ENCODE peak calls at places on chromosomes 13 and 19, in ten cellular contexts. One of them, this sample, is unnamed.
A peak's percentile ranks its signal among the peaks of the same experiment; 100 is the strongest.

GRCh38 chr13:104984296-104984818 is 1551.1 kb downstream of the EFNB2 start:
- DNase-seq in fibroblast of pulmonary artery: peak; percentile 65
- DNase-seq in kidney glomerular epithelial cell: peak; percentile 1
- DNase-seq in activated naive CD8-positive, alpha-beta T cell treated with anti-CD3 and anti-CD28 coated beads, Interleukin-2, amount 50 U/mL, for 24 hours: peak; percentile 27
- DNase-seq in NCI-H510A: no peak
- DNase-seq in GM12865: peak; percentile 90
- DNase-seq in small intestine: no peak
- DNase-seq in stimulated activated CD4-positive, alpha-beta T cell treated with anti-CD3 and anti-CD28 coated beads, Interleukin-2, amount 100 ng/mL, for 24 hours: peak; percentile 44
- DNase-seq in A172: peak; percentile 42
- DNase-seq in DMS79: no peak
- DNase-seq in this sample: peak; percentile 4

GRCh38 chr19:19064098-19064722 is 416 bp downstream of the SLC25A42 start:
- DNase-seq in activated naive CD8-positive, alpha-beta T cell treated with anti-CD3 and anti-CD28 coated beads, Interleukin-2, amount 50 U/mL, for 24 hours: no peak
- DNase-seq in small intestine: no peak
- DNase-seq in NCI-H510A: no peak
- DNase-seq in kidney glomerular epithelial cell: no peak
- DNase-seq in fibroblast of pulmonary artery: no peak
- DNase-seq in A172: peak; percentile 15
- DNase-seq in GM12865: peak; percentile 28
- DNase-seq in DMS79: peak; percentile 44
- DNase-seq in stimulated activated CD4-positive, alpha-beta T cell treated with anti-CD3 and anti-CD28 coated beads, Interleukin-2, amount 100 ng/mL, for 24 hours: no peak
- DNase-seq in this sample: no peak

GRCh38 chr13:32234914-32235313 is 80.2 kb downstream of the ZAR1L start:
- DNase-seq in activated naive CD8-positive, alpha-beta T cell treated with anti-CD3 and anti-CD28 coated beads, Interleukin-2, amount 50 U/mL, for 24 hours: no peak
- DNase-seq in small intestine: no peak
- DNase-seq in NCI-H510A: no peak
- DNase-seq in kidney glomerular epithelial cell: no peak
- DNase-seq in DMS79: no peak
- DNase-seq in GM12865: no peak
- DNase-seq in stimulated activated CD4-positive, alpha-beta T cell treated with anti-CD3 and anti-CD28 coated beads, Interleukin-2, amount 100 ng/mL, for 24 hours: no peak
- DNase-seq in fibroblast of pulmonary artery: peak; percentile 1
- DNase-seq in A172: no peak
- DNase-seq in this sample: no peak

GRCh38 chr19:35306473-35307246 is 14.7 kb downstream of the MAG start:
- DNase-seq in fibroblast of pulmonary artery: no peak
- DNase-seq in NCI-H510A: no peak
- DNase-seq in small intestine: no peak
- DNase-seq in GM12865: peak; percentile 50
- DNase-seq in kidney glomerular epithelial cell: no peak
- DNase-seq in activated naive CD8-positive, alpha-beta T cell treated with anti-CD3 and anti-CD28 coated beads, Interleukin-2, amount 50 U/mL, for 24 hours: no peak
- DNase-seq in A172: peak; percentile 28
- DNase-seq in DMS79: peak; percentile 5
- DNase-seq in stimulated activated CD4-positive, alpha-beta T cell treated with anti-CD3 and anti-CD28 coated beads, Interleukin-2, amount 100 ng/mL, for 24 hours: no peak
- DNase-seq in this sample: no peak

GRCh38 chr13:99380921-99381645 is 73.9 kb upstream of the GPR183 start:
- DNase-seq in stimulated activated CD4-positive, alpha-beta T cell treated with anti-CD3 and anti-CD28 coated beads, Interleukin-2, amount 100 ng/mL, for 24 hours: peak; percentile 73
- DNase-seq in activated naive CD8-positive, alpha-beta T cell treated with anti-CD3 and anti-CD28 coated beads, Interleukin-2, amount 50 U/mL, for 24 hours: peak; percentile 65
- DNase-seq in DMS79: no peak
- DNase-seq in small intestine: no peak
- DNase-seq in A172: no peak
- DNase-seq in GM12865: peak; percentile 92
- DNase-seq in fibroblast of pulmonary artery: no peak
- DNase-seq in kidney glomerular epithelial cell: peak; percentile 41
- DNase-seq in NCI-H510A: no peak
- DNase-seq in this sample: peak; percentile 70

GRCh38 chr19:38656171-38656981 is 8.9 kb downstream of the ACTN4 start:
- DNase-seq in small intestine: no peak
- DNase-seq in activated naive CD8-positive, alpha-beta T cell treated with anti-CD3 and anti-CD28 coated beads, Interleukin-2, amount 50 U/mL, for 24 hours: no peak
- DNase-seq in NCI-H510A: no peak
- DNase-seq in fibroblast of pulmonary artery: peak; percentile 93
- DNase-seq in A172: no peak
- DNase-seq in DMS79: no peak
- DNase-seq in kidney glomerular epithelial cell: no peak
- DNase-seq in GM12865: no peak
- DNase-seq in stimulated activated CD4-positive, alpha-beta T cell treated with anti-CD3 and anti-CD28 coated beads, Interleukin-2, amount 100 ng/mL, for 24 hours: peak; percentile 32
- DNase-seq in this sample: peak; percentile 33

GRCh38 chr19:18776736-18777135 is 14.4 kb downstream of the COMP start:
- DNase-seq in A172: no peak
- DNase-seq in stimulated activated CD4-positive, alpha-beta T cell treated with anti-CD3 and anti-CD28 coated beads, Interleukin-2, amount 100 ng/mL, for 24 hours: no peak
- DNase-seq in kidney glomerular epithelial cell: no peak
- DNase-seq in fibroblast of pulmonary artery: peak; percentile 13
- DNase-seq in GM12865: no peak
- DNase-seq in small intestine: no peak
- DNase-seq in NCI-H510A: no peak
- DNase-seq in activated naive CD8-positive, alpha-beta T cell treated with anti-CD3 and anti-CD28 coated beads, Interleukin-2, amount 50 U/mL, for 24 hours: no peak
- DNase-seq in DMS79: no peak
- DNase-seq in this sample: no peak

GRCh38 chr13:26951581-26952177 is 191.1 kb upstream of the GPR12 start:
- DNase-seq in DMS79: no peak
- DNase-seq in stimulated activated CD4-positive, alpha-beta T cell treated with anti-CD3 and anti-CD28 coated beads, Interleukin-2, amount 100 ng/mL, for 24 hours: no peak
- DNase-seq in GM12865: no peak
- DNase-seq in A172: no peak
- DNase-seq in activated naive CD8-positive, alpha-beta T cell treated with anti-CD3 and anti-CD28 coated beads, Interleukin-2, amount 50 U/mL, for 24 hours: no peak
- DNase-seq in kidney glomerular epithelial cell: no peak
- DNase-seq in fibroblast of pulmonary artery: no peak
- DNase-seq in NCI-H510A: no peak
- DNase-seq in small intestine: peak; percentile 99
- DNase-seq in this sample: no peak

GRCh38 chr13:114231886-114232285 is 2.8 kb upstream of the CDC16 start:
- DNase-seq in stimulated activated CD4-positive, alpha-beta T cell treated with anti-CD3 and anti-CD28 coated beads, Interleukin-2, amount 100 ng/mL, for 24 hours: no peak
- DNase-seq in DMS79: no peak
- DNase-seq in GM12865: no peak
- DNase-seq in A172: no peak
- DNase-seq in kidney glomerular epithelial cell: no peak
- DNase-seq in small intestine: no peak
- DNase-seq in activated naive CD8-positive, alpha-beta T cell treated with anti-CD3 and anti-CD28 coated beads, Interleukin-2, amount 50 U/mL, for 24 hours: no peak
- DNase-seq in NCI-H510A: no peak
- DNase-seq in fibroblast of pulmonary artery: no peak
- DNase-seq in this sample: no peak

GRCh38 chr19:50669319-50670101 is 20.3 kb downstream of the C19orf81 start:
- DNase-seq in activated naive CD8-positive, alpha-beta T cell treated with anti-CD3 and anti-CD28 coated beads, Interleukin-2, amount 50 U/mL, for 24 hours: peak; percentile 64
- DNase-seq in fibroblast of pulmonary artery: peak; percentile 54
- DNase-seq in NCI-H510A: no peak
- DNase-seq in GM12865: peak; percentile 21
- DNase-seq in kidney glomerular epithelial cell: no peak
- DNase-seq in small intestine: peak; percentile 10
- DNase-seq in DMS79: no peak
- DNase-seq in stimulated activated CD4-positive, alpha-beta T cell treated with anti-CD3 and anti-CD28 coated beads, Interleukin-2, amount 100 ng/mL, for 24 hours: peak; percentile 63
- DNase-seq in A172: peak; percentile 35
- DNase-seq in this sample: peak; percentile 35

GRCh38 chr19:48632692-48633147 is 4.5 kb downstream of the DBP start:
- DNase-seq in activated naive CD8-positive, alpha-beta T cell treated with anti-CD3 and anti-CD28 coated beads, Interleukin-2, amount 50 U/mL, for 24 hours: no peak
- DNase-seq in A172: no peak
- DNase-seq in stimulated activated CD4-positive, alpha-beta T cell treated with anti-CD3 and anti-CD28 coated beads, Interleukin-2, amount 100 ng/mL, for 24 hours: no peak
- DNase-seq in DMS79: no peak
- DNase-seq in small intestine: peak; percentile 67
- DNase-seq in fibroblast of pulmonary artery: peak; percentile 53
- DNase-seq in GM12865: no peak
- DNase-seq in kidney glomerular epithelial cell: peak; percentile 14
- DNase-seq in NCI-H510A: no peak
- DNase-seq in this sample: no peak

GRCh38 chr19:10320602-10321416 is 5.0 kb upstream of the FDX2 start:
- DNase-seq in kidney glomerular epithelial cell: no peak
- DNase-seq in stimulated activated CD4-positive, alpha-beta T cell treated with anti-CD3 and anti-CD28 coated beads, Interleukin-2, amount 100 ng/mL, for 24 hours: no peak
- DNase-seq in A172: no peak
- DNase-seq in fibroblast of pulmonary artery: no peak
- DNase-seq in DMS79: no peak
- DNase-seq in small intestine: no peak
- DNase-seq in activated naive CD8-positive, alpha-beta T cell treated with anti-CD3 and anti-CD28 coated beads, Interleukin-2, amount 50 U/mL, for 24 hours: no peak
- DNase-seq in GM12865: no peak
- DNase-seq in NCI-H510A: no peak
- DNase-seq in this sample: no peak

GRCh38 chr19:55390461-55390880 is 4.7 kb downstream of the RPL28 start:
- DNase-seq in fibroblast of pulmonary artery: no peak
- DNase-seq in GM12865: no peak
- DNase-seq in stimulated activated CD4-positive, alpha-beta T cell treated with anti-CD3 and anti-CD28 coated beads, Interleukin-2, amount 100 ng/mL, for 24 hours: peak; percentile 39
- DNase-seq in activated naive CD8-positive, alpha-beta T cell treated with anti-CD3 and anti-CD28 coated beads, Interleukin-2, amount 50 U/mL, for 24 hours: no peak
- DNase-seq in small intestine: no peak
- DNase-seq in DMS79: no peak
- DNase-seq in A172: peak; percentile 62
- DNase-seq in NCI-H510A: no peak
- DNase-seq in kidney glomerular epithelial cell: no peak
- DNase-seq in this sample: no peak

GRCh38 chr13:94558721-94559120 is 37.2 kb downstream of the TGDS start:
- DNase-seq in fibroblast of pulmonary artery: no peak
- DNase-seq in NCI-H510A: no peak
- DNase-seq in A172: peak; percentile 42
- DNase-seq in DMS79: no peak
- DNase-seq in stimulated activated CD4-positive, alpha-beta T cell treated with anti-CD3 and anti-CD28 coated beads, Interleukin-2, amount 100 ng/mL, for 24 hours: no peak
- DNase-seq in kidney glomerular epithelial cell: no peak
- DNase-seq in small intestine: peak; percentile 7
- DNase-seq in GM12865: no peak
- DNase-seq in activated naive CD8-positive, alpha-beta T cell treated with anti-CD3 and anti-CD28 coated beads, Interleukin-2, amount 50 U/mL, for 24 hours: no peak
- DNase-seq in this sample: no peak

GRCh38 chr13:20131057-20131832 is 29.6 kb downstream of the GJA3 start:
- DNase-seq in NCI-H510A: no peak
- DNase-seq in activated naive CD8-positive, alpha-beta T cell treated with anti-CD3 and anti-CD28 coated beads, Interleukin-2, amount 50 U/mL, for 24 hours: no peak
- DNase-seq in fibroblast of pulmonary artery: no peak
- DNase-seq in stimulated activated CD4-positive, alpha-beta T cell treated with anti-CD3 and anti-CD28 coated beads, Interleukin-2, amount 100 ng/mL, for 24 hours: no peak
- DNase-seq in DMS79: no peak
- DNase-seq in GM12865: no peak
- DNase-seq in small intestine: no peak
- DNase-seq in kidney glomerular epithelial cell: no peak
- DNase-seq in A172: no peak
- DNase-seq in this sample: no peak

GRCh38 chr13:27960362-27961226 is 8.5 kb downstream of the CDX2 start:
- DNase-seq in DMS79: no peak
- DNase-seq in activated naive CD8-positive, alpha-beta T cell treated with anti-CD3 and anti-CD28 coated beads, Interleukin-2, amount 50 U/mL, for 24 hours: peak; percentile 58
- DNase-seq in small intestine: peak; percentile 97
- DNase-seq in fibroblast of pulmonary artery: peak; percentile 31
- DNase-seq in A172: peak; percentile 4
- DNase-seq in stimulated activated CD4-positive, alpha-beta T cell treated with anti-CD3 and anti-CD28 coated beads, Interleukin-2, amount 100 ng/mL, for 24 hours: peak; percentile 61
- DNase-seq in GM12865: peak; percentile 45
- DNase-seq in NCI-H510A: peak; percentile 46
- DNase-seq in kidney glomerular epithelial cell: peak; percentile 12
- DNase-seq in this sample: peak; percentile 15

GRCh38 chr13:52830946-52831345 is 17.5 kb downstream of the PCDH8 start:
- DNase-seq in activated naive CD8-positive, alpha-beta T cell treated with anti-CD3 and anti-CD28 coated beads, Interleukin-2, amount 50 U/mL, for 24 hours: no peak
- DNase-seq in NCI-H510A: no peak
- DNase-seq in stimulated activated CD4-positive, alpha-beta T cell treated with anti-CD3 and anti-CD28 coated beads, Interleukin-2, amount 100 ng/mL, for 24 hours: no peak
- DNase-seq in fibroblast of pulmonary artery: no peak
- DNase-seq in small intestine: no peak
- DNase-seq in kidney glomerular epithelial cell: peak; percentile 45
- DNase-seq in GM12865: no peak
- DNase-seq in DMS79: no peak
- DNase-seq in A172: peak; percentile 69
- DNase-seq in this sample: no peak

GRCh38 chr13:94248454-94249233 is 230.8 kb downstream of the DCT start:
- DNase-seq in DMS79: no peak
- DNase-seq in small intestine: no peak
- DNase-seq in stimulated activated CD4-positive, alpha-beta T cell treated with anti-CD3 and anti-CD28 coated beads, Interleukin-2, amount 100 ng/mL, for 24 hours: no peak
- DNase-seq in A172: peak; percentile 28
- DNase-seq in fibroblast of pulmonary artery: no peak
- DNase-seq in kidney glomerular epithelial cell: no peak
- DNase-seq in GM12865: no peak
- DNase-seq in NCI-H510A: no peak
- DNase-seq in activated naive CD8-positive, alpha-beta T cell treated with anti-CD3 and anti-CD28 coated beads, Interleukin-2, amount 50 U/mL, for 24 hours: no peak
- DNase-seq in this sample: no peak

GRCh38 chr13:49791214-49791752 is 1.2 kb downstream of the KPNA3 start:
- DNase-seq in A172: peak; percentile 2
- DNase-seq in kidney glomerular epithelial cell: peak; percentile 30
- DNase-seq in stimulated activated CD4-positive, alpha-beta T cell treated with anti-CD3 and anti-CD28 coated beads, Interleukin-2, amount 100 ng/mL, for 24 hours: peak; percentile 4
- DNase-seq in fibroblast of pulmonary artery: peak; percentile 39
- DNase-seq in NCI-H510A: no peak
- DNase-seq in activated naive CD8-positive, alpha-beta T cell treated with anti-CD3 and anti-CD28 coated beads, Interleukin-2, amount 50 U/mL, for 24 hours: peak; percentile 7
- DNase-seq in DMS79: no peak
- DNase-seq in GM12865: peak; percentile 73
- DNase-seq in small intestine: peak; percentile 72
- DNase-seq in this sample: no peak

GRCh38 chr13:33184530-33184929 is 101.0 kb downstream of the STARD13 start:
- DNase-seq in GM12865: no peak
- DNase-seq in small intestine: no peak
- DNase-seq in activated naive CD8-positive, alpha-beta T cell treated with anti-CD3 and anti-CD28 coated beads, Interleukin-2, amount 50 U/mL, for 24 hours: no peak
- DNase-seq in stimulated activated CD4-positive, alpha-beta T cell treated with anti-CD3 and anti-CD28 coated beads, Interleukin-2, amount 100 ng/mL, for 24 hours: no peak
- DNase-seq in A172: no peak
- DNase-seq in fibroblast of pulmonary artery: no peak
- DNase-seq in kidney glomerular epithelial cell: no peak
- DNase-seq in NCI-H510A: no peak
- DNase-seq in DMS79: no peak
- DNase-seq in this sample: no peak

GRCh38 chr19:19997656-19998268 is 41.5 kb downstream of the ZNF682 start:
- DNase-seq in fibroblast of pulmonary artery: no peak
- DNase-seq in GM12865: peak; percentile 2
- DNase-seq in kidney glomerular epithelial cell: no peak
- DNase-seq in NCI-H510A: no peak
- DNase-seq in small intestine: no peak
- DNase-seq in activated naive CD8-positive, alpha-beta T cell treated with anti-CD3 and anti-CD28 coated beads, Interleukin-2, amount 50 U/mL, for 24 hours: peak; percentile 41
- DNase-seq in stimulated activated CD4-positive, alpha-beta T cell treated with anti-CD3 and anti-CD28 coated beads, Interleukin-2, amount 100 ng/mL, for 24 hours: peak; percentile 56
- DNase-seq in A172: no peak
- DNase-seq in DMS79: no peak
- DNase-seq in this sample: peak; percentile 47

GRCh38 chr13:29059837-29060236 is 239.7 kb downstream of the MTUS2 start:
- DNase-seq in stimulated activated CD4-positive, alpha-beta T cell treated with anti-CD3 and anti-CD28 coated beads, Interleukin-2, amount 100 ng/mL, for 24 hours: no peak
- DNase-seq in GM12865: no peak
- DNase-seq in NCI-H510A: peak; percentile 55
- DNase-seq in DMS79: no peak
- DNase-seq in small intestine: peak; percentile 31
- DNase-seq in activated naive CD8-positive, alpha-beta T cell treated with anti-CD3 and anti-CD28 coated beads, Interleukin-2, amount 50 U/mL, for 24 hours: no peak
- DNase-seq in A172: no peak
- DNase-seq in kidney glomerular epithelial cell: no peak
- DNase-seq in fibroblast of pulmonary artery: no peak
- DNase-seq in this sample: no peak

GRCh38 chr19:52094526-52094925 is 1.0 kb downstream of the ZNF841 start:
- DNase-seq in NCI-H510A: no peak
- DNase-seq in activated naive CD8-positive, alpha-beta T cell treated with anti-CD3 and anti-CD28 coated beads, Interleukin-2, amount 50 U/mL, for 24 hours: no peak
- DNase-seq in kidney glomerular epithelial cell: no peak
- DNase-seq in A172: no peak
- DNase-seq in stimulated activated CD4-positive, alpha-beta T cell treated with anti-CD3 and anti-CD28 coated beads, Interleukin-2, amount 100 ng/mL, for 24 hours: no peak
- DNase-seq in DMS79: no peak
- DNase-seq in GM12865: no peak
- DNase-seq in small intestine: peak; percentile 0
- DNase-seq in fibroblast of pulmonary artery: no peak
- DNase-seq in this sample: no peak

GRCh38 chr19:42277821-42278809 is 9.1 kb downstream of the CIC start:
- DNase-seq in small intestine: peak; percentile 48
- DNase-seq in A172: peak; percentile 78
- DNase-seq in NCI-H510A: no peak
- DNase-seq in kidney glomerular epithelial cell: peak; percentile 2
- DNase-seq in stimulated activated CD4-positive, alpha-beta T cell treated with anti-CD3 and anti-CD28 coated beads, Interleukin-2, amount 100 ng/mL, for 24 hours: no peak
- DNase-seq in DMS79: no peak
- DNase-seq in fibroblast of pulmonary artery: peak; percentile 52
- DNase-seq in activated naive CD8-positive, alpha-beta T cell treated with anti-CD3 and anti-CD28 coated beads, Interleukin-2, amount 50 U/mL, for 24 hours: no peak
- DNase-seq in GM12865: no peak
- DNase-seq in this sample: no peak

GRCh38 chr19:46350758-46351159 is 3.9 kb downstream of the PPP5C start:
- DNase-seq in stimulated activated CD4-positive, alpha-beta T cell treated with anti-CD3 and anti-CD28 coated beads, Interleukin-2, amount 100 ng/mL, for 24 hours: peak; percentile 45
- DNase-seq in activated naive CD8-positive, alpha-beta T cell treated with anti-CD3 and anti-CD28 coated beads, Interleukin-2, amount 50 U/mL, for 24 hours: peak; percentile 56
- DNase-seq in small intestine: no peak
- DNase-seq in fibroblast of pulmonary artery: no peak
- DNase-seq in kidney glomerular epithelial cell: no peak
- DNase-seq in A172: no peak
- DNase-seq in NCI-H510A: no peak
- DNase-seq in GM12865: peak; percentile 78
- DNase-seq in DMS79: no peak
- DNase-seq in this sample: peak; percentile 47

GRCh38 chr13:46614582-46614981 is 61.6 kb downstream of the LRCH1 start:
- DNase-seq in stimulated activated CD4-positive, alpha-beta T cell treated with anti-CD3 and anti-CD28 coated beads, Interleukin-2, amount 100 ng/mL, for 24 hours: no peak
- DNase-seq in A172: no peak
- DNase-seq in GM12865: no peak
- DNase-seq in kidney glomerular epithelial cell: no peak
- DNase-seq in DMS79: no peak
- DNase-seq in small intestine: no peak
- DNase-seq in NCI-H510A: no peak
- DNase-seq in activated naive CD8-positive, alpha-beta T cell treated with anti-CD3 and anti-CD28 coated beads, Interleukin-2, amount 50 U/mL, for 24 hours: no peak
- DNase-seq in fibroblast of pulmonary artery: peak; percentile 95
- DNase-seq in this sample: no peak

GRCh38 chr13:28037399-28037798 is 48.9 kb upstream of the URAD start:
- DNase-seq in DMS79: no peak
- DNase-seq in kidney glomerular epithelial cell: no peak
- DNase-seq in NCI-H510A: no peak
- DNase-seq in A172: peak; percentile 74
- DNase-seq in activated naive CD8-positive, alpha-beta T cell treated with anti-CD3 and anti-CD28 coated beads, Interleukin-2, amount 50 U/mL, for 24 hours: no peak
- DNase-seq in stimulated activated CD4-positive, alpha-beta T cell treated with anti-CD3 and anti-CD28 coated beads, Interleukin-2, amount 100 ng/mL, for 24 hours: peak; percentile 0
- DNase-seq in GM12865: no peak
- DNase-seq in fibroblast of pulmonary artery: no peak
- DNase-seq in small intestine: no peak
- DNase-seq in this sample: no peak

GRCh38 chr19:3065675-3066357 is 3.5 kb upstream of the TLE5 start:
- DNase-seq in small intestine: no peak
- DNase-seq in kidney glomerular epithelial cell: no peak
- DNase-seq in stimulated activated CD4-positive, alpha-beta T cell treated with anti-CD3 and anti-CD28 coated beads, Interleukin-2, amount 100 ng/mL, for 24 hours: no peak
- DNase-seq in NCI-H510A: no peak
- DNase-seq in GM12865: peak; percentile 97
- DNase-seq in A172: no peak
- DNase-seq in DMS79: no peak
- DNase-seq in fibroblast of pulmonary artery: no peak
- DNase-seq in activated naive CD8-positive, alpha-beta T cell treated with anti-CD3 and anti-CD28 coated beads, Interleukin-2, amount 50 U/mL, for 24 hours: no peak
- DNase-seq in this sample: no peak